ENCODE peak calls at places on chromosomes 1 and 21, in eight cellular contexts. I is pancreas, N is body of pancreas, M is lung, Q is right atrium auricular region, P is GM20000, V is cardiac muscle cell, F is fibroblast of lung. S is an unnamed sample.

GRCh38 chr1:72432645-72433267 is 150.4 kb upstream of the NEGR1 start:
- DNase-seq in N (no peak), M (no peak), V (no peak), F (no peak), P (no peak), Q (no peak), I (no peak), S (no peak)

GRCh38 chr1:24957808-24958752 is 28.0 kb upstream of the RUNX3 start:
- DNase-seq in I (no peak), F (no peak), P (no peak), V (no peak), M (no peak), Q (no peak), N (no peak), S (no peak)

GRCh38 chr1:187491082-187491720 is 662.5 kb downstream of the PLA2G4A start:
- DNase-seq in M (no peak), Q (no peak), P (no peak), I (no peak), N (no peak), F (peak; percentile 85), V (no peak), S (no peak)

GRCh38 chr1:115218696-115219095 is 119.4 kb downstream of the NGF start:
- DNase-seq in Q (no peak), V (no peak), F (peak; percentile 35), M (no peak), I (no peak), P (no peak), N (no peak), S (no peak)

GRCh38 chr1:3029481-3029961 is 8.3 kb downstream of the ACTRT2 start:
- DNase-seq in Q (no peak), N (no peak), P (no peak), I (no peak), M (no peak), F (no peak), V (no peak), S (peak; percentile 84)

GRCh38 chr1:220151454-220151853 is 57.5 kb downstream of the IARS2 start:
- DNase-seq in F (peak; percentile 72), P (no peak), N (peak; percentile 9), Q (no peak), V (peak; percentile 69), M (no peak), I (no peak), S (no peak)

GRCh38 chr1:245876586-245876985 is 630.5 kb downstream of the SMYD3 start:
- DNase-seq in N (no peak), P (no peak), F (peak; percentile 82), I (no peak), V (no peak), M (no peak), Q (no peak), S (no peak)

GRCh38 chr1:58310469-58310868 is 236.1 kb downstream of the OMA1 start:
- DNase-seq in F (no peak), I (peak; percentile 58), M (no peak), V (no peak), Q (no peak), N (peak; percentile 78), P (no peak), S (no peak)

GRCh38 chr1:93152835-93153234 is 27.4 kb downstream of the TMED5 start:
- DNase-seq in I (no peak), Q (no peak), N (no peak), F (no peak), P (no peak), M (no peak), V (no peak), S (no peak)

GRCh38 chr1:54425152-54425584 is 19.0 kb upstream of the SSBP3 start:
- DNase-seq in Q (no peak), F (no peak), M (no peak), P (no peak), V (no peak), I (no peak), N (no peak), S (no peak)

GRCh38 chr1:25099343-25099951 is 132.9 kb downstream of the SYF2 start:
- DNase-seq in N (peak; percentile 52), Q (no peak), P (peak; percentile 50), F (peak; percentile 10), I (no peak), M (no peak), V (no peak), S (no peak)

GRCh38 chr1:183139281-183139942 is 46.7 kb upstream of the LAMC2 start:
- DNase-seq in P (no peak), Q (no peak), F (peak; percentile 51), V (peak; percentile 55), I (no peak), M (no peak), N (no peak), S (no peak)

GRCh38 chr1:156608981-156609380 is 7.7 kb upstream of the GPATCH4 start:
- DNase-seq in F (no peak), V (no peak), I (no peak), P (peak; percentile 60), Q (no peak), N (no peak), M (no peak), S (no peak)
- TF ChIP-seq CTCF in F (peak; percentile 47), V (peak; percentile 48), I (no peak), P (peak; percentile 58), Q (no peak), N (peak; percentile 8), M (peak; percentile 8), S (peak; percentile 66)

GRCh38 chr1:192491804-192492554 is 83.6 kb upstream of the RGS1 start:
- DNase-seq in M (no peak), V (peak; percentile 16), P (no peak), I (no peak), N (no peak), F (no peak), Q (no peak), S (no peak)

GRCh38 chr1:192489748-192490147 is 85.8 kb upstream of the RGS1 start:
- DNase-seq in N (peak; percentile 92), P (no peak), V (peak; percentile 91), M (no peak), Q (peak; percentile 69), I (peak; percentile 79), F (peak; percentile 97), S (peak; percentile 88)

GRCh38 chr1:192489046-192489445 is 86.5 kb upstream of the RGS1 start:
- DNase-seq in V (no peak), I (no peak), F (peak; percentile 65), M (no peak), N (no peak), Q (no peak), P (no peak), S (no peak)

GRCh38 chr1:192485692-192486436 is 89.7 kb upstream of the RGS1 start:
- DNase-seq in N (peak; percentile 94), V (peak; percentile 96), M (peak; percentile 82), Q (peak; percentile 90), F (peak; percentile 99), I (peak; percentile 82), P (no peak), S (no peak)

DNA sequence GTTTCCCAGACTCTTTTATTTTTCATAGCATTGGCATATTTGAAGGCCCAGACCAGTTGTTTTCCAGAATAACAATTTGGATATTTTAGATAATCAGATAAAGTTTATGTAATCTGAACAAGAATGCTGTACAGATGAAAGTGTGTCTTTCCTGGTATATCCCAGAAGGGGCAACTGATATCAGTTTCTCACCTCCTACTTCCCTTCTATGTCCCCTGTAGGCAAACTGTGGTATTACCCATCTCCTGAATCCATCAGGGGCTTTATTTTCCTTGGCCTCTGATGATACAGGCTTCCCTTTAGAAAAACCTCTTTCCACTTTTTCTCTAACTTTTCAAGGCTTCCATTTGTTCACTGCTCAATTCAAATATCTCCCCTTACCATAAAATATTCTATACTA is 87.5 kb upstream of the RGS1 start:
- DNase-seq in F (no peak), Q (no peak), N (no peak), I (no peak), M (no peak), P (no peak), V (no peak), S (no peak)
- TF ChIP-seq CTCF in F (peak; percentile 14), Q (no peak), N (no peak), I (no peak), M (no peak), P (no peak), V (no peak), S (peak; percentile 34)

GRCh38 chr1:230129341-230129740 is 62.3 kb downstream of the GALNT2 start:
- DNase-seq in M (no peak), Q (no peak), V (no peak), P (no peak), F (no peak), I (no peak), N (no peak), S (no peak)
- TF ChIP-seq CTCF in M (no peak), Q (no peak), V (no peak), P (no peak), F (no peak), I (no peak), N (no peak), S (no peak)

GRCh38 chr21:19508442-19508841 is 1104.9 kb upstream of the TMPRSS15 start:
- DNase-seq in F (no peak), P (no peak), M (no peak), N (no peak), I (no peak), V (no peak), Q (no peak), S (no peak)

GRCh38 chr21:19508844-19509243 is 1105.3 kb upstream of the TMPRSS15 start:
- DNase-seq in M (no peak), V (no peak), P (no peak), I (no peak), N (no peak), F (no peak), Q (no peak), S (no peak)

GRCh38 chr21:19510057-19510456 is 1106.5 kb upstream of the TMPRSS15 start:
- DNase-seq in M (no peak), I (no peak), Q (no peak), P (no peak), N (no peak), V (no peak), F (no peak), S (no peak)

GRCh38 chr21:19510653-19511052 is 1107.1 kb upstream of the TMPRSS15 start:
- DNase-seq in M (no peak), V (no peak), F (no peak), I (no peak), Q (no peak), P (no peak), N (no peak), S (no peak)

DNA sequence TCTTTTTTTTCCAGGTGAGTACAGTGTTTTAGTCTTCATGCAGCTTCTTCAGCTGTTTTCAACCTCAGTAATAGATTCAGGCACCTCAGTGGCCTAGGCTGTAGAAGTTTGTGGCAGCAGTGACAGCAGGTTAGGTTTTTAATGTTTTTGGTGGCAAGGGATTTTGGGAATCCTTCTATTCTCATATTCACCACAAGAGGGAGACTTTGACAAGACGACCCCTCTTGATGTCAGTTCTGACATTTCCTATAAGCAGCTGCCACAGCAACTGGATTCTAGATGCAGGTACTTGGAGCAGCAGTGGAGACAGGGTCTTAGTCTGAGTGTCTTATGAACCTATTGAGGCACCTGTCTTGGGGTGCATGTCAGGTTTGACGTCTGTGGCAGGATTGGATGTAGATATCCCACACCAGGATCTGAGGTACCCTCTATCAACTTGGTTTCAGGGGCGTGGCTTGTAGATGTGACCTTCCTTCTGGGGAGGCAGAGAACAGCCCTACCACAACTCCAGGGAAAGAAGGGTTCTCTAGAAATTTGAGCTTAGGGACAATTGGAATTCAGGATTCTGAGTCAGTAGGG is 1104.2 kb upstream of the TMPRSS15 start:
- DNase-seq in V (no peak), Q (no peak), P (no peak), N (no peak), F (no peak), M (no peak), I (no peak), S (no peak)
- TF ChIP-seq CTCF in V (no peak), Q (no peak), P (no peak), N (peak; percentile 18), F (no peak), M (no peak), I (no peak), S (peak; percentile 46)

GRCh38 chr1:101317590-101317989 is 80.8 kb downstream of the S1PR1 start:
- DNase-seq in M (no peak), V (no peak), Q (no peak), P (no peak), I (no peak), N (no peak), F (no peak), S (no peak)
- TF ChIP-seq CTCF in M (no peak), V (no peak), Q (no peak), P (no peak), I (no peak), N (no peak), F (no peak), S (no peak)

S was measured in osteocyte.